ENCODE peak calls at places on chromosomes 12 and 14, in six cellular contexts. Y is neuronal stem cell, K is IMR-90, E is H9, N is trophoblast cell, M is H1. Q is an unnamed sample.

GRCh38 chr14:66117600-66117999 is 368.6 kb upstream of the CCDC196 start:
- DNase-seq in Y (no peak), K (peak; percentile 33), E (no peak), N (peak; percentile 37), M (no peak), Q (peak; percentile 32)

GRCh38 chr12:32089156-32089950 is 17.3 kb upstream of the BICD1 start:
- DNase-seq in K (no peak), Y (no peak), N (no peak), E (peak; percentile 55), M (no peak), Q (no peak)

GRCh38 chr12:108694812-108695278 is 36.5 kb downstream of the CORO1C start:
- DNase-seq in E (no peak), N (no peak), Y (no peak), M (no peak), K (peak; percentile 74), Q (no peak)

GRCh38 chr14:101534198-101534597 is 27.1 kb upstream of the DIO3 start:
- DNase-seq in K (no peak), M (no peak), Y (no peak), E (no peak), N (no peak), Q (no peak)

GRCh38 chr12:100716949-100717732 is 77.4 kb upstream of the ANO4 start:
- DNase-seq in Y (peak; percentile 43), K (no peak), E (peak; percentile 64), M (no peak), N (no peak), Q (peak; percentile 52)

GRCh38 chr14:60738843-60739508 is 4.4 kb downstream of the MNAT1 start:
- DNase-seq in K (no peak), M (no peak), N (no peak), E (no peak), Y (no peak), Q (no peak)

GRCh38 chr12:6996040-6996441 is 22.2 kb downstream of the LPCAT3 start:
- DNase-seq in M (no peak), K (peak; percentile 69), E (no peak), N (peak; percentile 90), Y (no peak), Q (peak; percentile 78)

GRCh38 chr12:114504311-114504710 is 98.4 kb upstream of the TBX5 start:
- DNase-seq in K (peak; percentile 44), M (no peak), Y (no peak), N (no peak), E (no peak), Q (no peak)

DNA sequence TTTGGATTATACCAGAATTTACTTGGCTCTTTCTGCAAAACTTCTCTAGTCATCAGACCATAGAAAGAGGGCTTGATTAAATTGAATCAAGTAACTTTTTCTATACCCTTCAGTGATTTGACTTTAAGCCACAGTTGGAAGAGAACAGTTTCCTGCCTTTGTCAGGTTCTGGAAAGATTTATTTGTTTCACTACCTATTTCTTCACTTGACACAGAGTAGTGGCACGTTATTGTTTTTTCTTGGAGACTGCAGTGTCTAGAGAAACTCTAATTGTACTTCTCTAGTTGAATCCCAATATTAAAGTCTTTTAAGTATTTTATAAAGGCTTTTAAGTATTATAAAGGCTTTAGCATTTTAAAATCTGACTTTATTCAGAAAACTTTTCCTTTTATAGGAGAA is 138.1 kb downstream of the TMEM117 start:
- DNase-seq in Y (no peak), N (no peak), E (no peak), M (no peak), K (no peak), Q (no peak)
- H4K91ac ChIP-seq in Y (no peak overlapping the region), N (no peak overlapping the region), E (no peak overlapping the region), M (no peak overlapping the region), K (no peak overlapping the region), Q (no peak overlapping the region)

GRCh38 chr12:13562915-13563742 is 366.6 kb downstream of the EMP1 start:
- DNase-seq in E (no peak), M (no peak), N (no peak), K (no peak), Y (no peak), Q (no peak)

GRCh38 chr12:13570005-13570694 is 373.6 kb downstream of the EMP1 start:
- DNase-seq in M (no peak), Y (no peak), N (no peak), E (no peak), K (no peak), Q (no peak)

GRCh38 chr12:13564266-13564810 is 367.8 kb downstream of the EMP1 start:
- DNase-seq in E (no peak), M (no peak), Y (no peak), K (no peak), N (no peak), Q (no peak)

GRCh38 chr12:13563743-13564125 is 367.2 kb downstream of the EMP1 start:
- DNase-seq in M (no peak), K (no peak), N (no peak), E (no peak), Y (no peak), Q (no peak)

GRCh38 chr12:13566286-13566685 is 369.8 kb downstream of the EMP1 start:
- DNase-seq in Y (no peak), M (no peak), E (no peak), N (no peak), K (no peak), Q (no peak)
- H4K91ac ChIP-seq in Y (no peak overlapping the region), M (no peak overlapping the region), E (no peak overlapping the region), N (no peak overlapping the region), K (no peak overlapping the region), Q (no peak overlapping the region)

GRCh38 chr12:122403831-122404230 is 18.6 kb downstream of the CLIP1 start:
- DNase-seq in M (no peak), N (no peak), K (no peak), E (no peak), Y (no peak), Q (no peak)

GRCh38 chr12:122399254-122399591 is 23.2 kb downstream of the CLIP1 start:
- DNase-seq in E (no peak), N (no peak), M (no peak), K (peak; percentile 17), Y (no peak), Q (no peak)

GRCh38 chr12:122403115-122403770 is 19.2 kb downstream of the CLIP1 start:
- DNase-seq in N (no peak), M (no peak), K (no peak), Y (no peak), E (no peak), Q (no peak)

GRCh38 chr12:122399592-122400373 is 22.7 kb downstream of the CLIP1 start:
- DNase-seq in E (peak; percentile 85), Y (peak; percentile 63), N (peak; percentile 78), M (no peak), K (peak; percentile 94), Q (peak; percentile 91)

DNA sequence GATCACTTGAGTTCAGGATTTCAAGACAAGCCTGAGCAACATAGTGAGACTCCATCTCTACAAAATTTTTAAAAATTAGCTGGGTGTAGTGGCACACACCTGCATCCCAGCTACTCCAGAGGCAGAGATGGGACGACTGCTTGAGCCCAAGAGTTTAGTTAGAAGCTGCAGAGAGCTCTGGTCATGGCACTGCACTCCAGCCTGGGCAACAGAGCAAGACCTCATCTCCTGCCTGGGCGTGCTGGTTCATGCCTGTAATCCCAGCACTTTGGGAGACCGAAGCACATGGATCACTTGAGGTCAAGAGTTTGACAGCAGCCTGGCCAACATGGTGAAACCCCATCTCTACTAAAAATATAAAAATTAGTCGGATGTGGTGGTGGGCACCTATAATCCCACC is 20.2 kb downstream of the CLIP1 start:
- DNase-seq in E (no peak), N (no peak), K (no peak), M (no peak), Y (no peak), Q (no peak)
- H4K91ac ChIP-seq in E (no peak overlapping the region), N (no peak overlapping the region), K (peak overlapping the region; percentile 27), M (no peak overlapping the region), Y (no peak overlapping the region), Q (no peak overlapping the region)

GRCh38 chr12:34107016-34107415 is 84.7 kb downstream of the ALG10 start:
- DNase-seq in E (no peak), Y (no peak), M (no peak), N (no peak), K (no peak), Q (no peak)

GRCh38 chr12:34108967-34109366 is 86.7 kb downstream of the ALG10 start:
- DNase-seq in Y (no peak), M (no peak), N (no peak), E (no peak), K (no peak), Q (no peak)

GRCh38 chr12:34107781-34108404 is 85.6 kb downstream of the ALG10 start:
- DNase-seq in N (no peak), K (no peak), M (no peak), E (no peak), Y (no peak), Q (no peak)

GRCh38 chr12:34108405-34108803 is 86.1 kb downstream of the ALG10 start:
- DNase-seq in M (no peak), K (no peak), E (no peak), Y (no peak), N (no peak), Q (no peak)

DNA sequence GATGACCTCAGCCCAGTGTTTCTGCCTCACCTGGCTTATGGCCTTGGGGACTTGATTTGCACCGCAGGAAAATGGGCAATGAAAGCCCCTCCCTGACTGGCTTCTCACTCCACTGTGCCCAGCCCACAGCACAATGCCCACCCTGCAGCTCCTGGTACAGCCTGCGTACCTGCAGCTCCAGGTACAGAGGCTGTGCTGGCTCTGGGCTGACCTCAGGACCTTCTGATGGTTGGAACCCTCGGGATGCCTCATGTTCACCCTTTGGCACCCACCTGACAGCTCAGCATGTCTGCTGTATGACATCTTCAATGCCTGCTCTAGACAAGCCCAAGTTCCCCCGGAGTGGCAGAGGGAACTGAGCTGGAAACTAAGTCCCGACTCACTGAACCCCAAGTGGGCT is 87.1 kb downstream of the ALG10 start:
- DNase-seq in N (no peak), K (no peak), E (no peak), Y (no peak), M (no peak), Q (no peak)
- H4K91ac ChIP-seq in N (no peak overlapping the region), K (no peak overlapping the region), E (no peak overlapping the region), Y (no peak overlapping the region), M (no peak overlapping the region), Q (no peak overlapping the region)

GRCh38 chr12:12915654-12916053 is 24.3 kb downstream of the GPRC5A start:
- DNase-seq in Y (no peak), M (no peak), E (peak; percentile 84), N (no peak), K (no peak), Q (no peak)
- H4K91ac ChIP-seq in Y (no peak overlapping the region), M (no peak overlapping the region), E (no peak overlapping the region), N (no peak overlapping the region), K (no peak overlapping the region), Q (peak overlapping the region; percentile 67)